ENCODE peak calls at places on chromosomes 6 and 20, in four cellular contexts. Z is stomach, P is A549, O is OCI-LY7. G is an unnamed sample.

GRCh38 chr6:105005446-105005845 is 48.5 kb downstream of the LIN28B start:
- DNase-seq in O (no peak), P (no peak), Z (no peak), G (no peak)

GRCh38 chr20:17541996-17542395 is 10.8 kb upstream of the BFSP1 start:
- DNase-seq in Z (no peak), O (no peak), P (no peak), G (no peak)

GRCh38 chr20:43959079-43959919 is 44.6 kb downstream of the TOX2 start:
- DNase-seq in P (no peak), O (peak; percentile 20), Z (no peak), G (no peak)

GRCh38 chr20:44247676-44248419 is 740 bp downstream of the GDAP1L1 start:
- DNase-seq in P (peak; percentile 56), O (no peak), Z (no peak), G (peak; percentile 43)

GRCh38 chr6:127547909-127548649 is 28.9 kb upstream of the C6orf58 start:
- DNase-seq in Z (no peak), P (no peak), O (no peak), G (peak; percentile 30)

GRCh38 chr6:167225903-167226508 is 65.1 kb upstream of the UNC93A start:
- DNase-seq in P (no peak), Z (no peak), O (no peak), G (no peak)

GRCh38 chr6:27668442-27669275 is 195.8 kb upstream of the ZNF184 start:
- DNase-seq in Z (no peak), P (no peak), O (peak; percentile 30), G (peak; percentile 75)

GRCh38 chr20:49386848-49387605 is 95.4 kb downstream of the KCNB1 start:
- DNase-seq in O (no peak), P (no peak), Z (no peak), G (no peak)

GRCh38 chr6:105748737-105749161 is 337.4 kb upstream of the PRDM1 start:
- DNase-seq in O (no peak), Z (no peak), P (no peak), G (no peak)

GRCh38 chr20:51121901-51122412 is 99.0 kb upstream of the KCNG1 start:
- DNase-seq in P (peak; percentile 49), O (no peak), Z (no peak), G (peak; percentile 89)

GRCh38 chr6:26507658-26508057 is 7.6 kb downstream of the BTN1A1 start:
- DNase-seq in P (no peak), Z (no peak), O (no peak), G (no peak)

GRCh38 chr20:22160254-22160653 is 424.1 kb downstream of the FOXA2 start:
- DNase-seq in P (no peak), O (no peak), Z (no peak), G (no peak)

GRCh38 chr6:153485072-153485471 is 354.0 kb upstream of the RGS17 start:
- DNase-seq in O (no peak), P (no peak), Z (no peak), G (no peak)

GRCh38 chr20:35232575-35232974 is 6.1 kb downstream of the MMP24 start:
- DNase-seq in P (no peak), Z (no peak), O (no peak), G (no peak)

GRCh38 chr6:5215181-5215580 is 45.6 kb downstream of the LYRM4 start:
- DNase-seq in O (no peak), Z (no peak), P (no peak), G (no peak)

GRCh38 chr6:98836962-98837944 is 2.9 kb downstream of the POU3F2 start:
- DNase-seq in O (no peak), Z (no peak), P (no peak), G (no peak)

GRCh38 chr20:19713851-19714716 is 44.0 kb upstream of the RIN2 start:
- DNase-seq in P (no peak), O (no peak), Z (no peak), G (no peak)

GRCh38 chr6:15530411-15530810 is 132.4 kb downstream of the DTNBP1 start:
- DNase-seq in O (no peak), Z (no peak), P (no peak), G (no peak)

GRCh38 chr6:15527838-15528617 is 134.8 kb downstream of the DTNBP1 start:
- DNase-seq in Z (no peak), P (no peak), O (no peak), G (no peak)

GRCh38 chr6:15531973-15532372 is 130.9 kb downstream of the DTNBP1 start:
- DNase-seq in P (no peak), O (no peak), Z (no peak), G (no peak)

GRCh38 chr6:15526129-15526764 is 136.6 kb downstream of the DTNBP1 start:
- DNase-seq in P (no peak), Z (no peak), O (no peak), G (no peak)

GRCh38 chr6:15528870-15529269 is 134.0 kb downstream of the DTNBP1 start:
- DNase-seq in P (no peak), Z (no peak), O (no peak), G (no peak)
- H3K4me1 ChIP-seq in P (no peaks in the 10 kb centered on the region), Z (no peaks in the 10 kb centered on the region), O (no peaks in the 10 kb centered on the region), G (no peaks in the 10 kb centered on the region)

DNA sequence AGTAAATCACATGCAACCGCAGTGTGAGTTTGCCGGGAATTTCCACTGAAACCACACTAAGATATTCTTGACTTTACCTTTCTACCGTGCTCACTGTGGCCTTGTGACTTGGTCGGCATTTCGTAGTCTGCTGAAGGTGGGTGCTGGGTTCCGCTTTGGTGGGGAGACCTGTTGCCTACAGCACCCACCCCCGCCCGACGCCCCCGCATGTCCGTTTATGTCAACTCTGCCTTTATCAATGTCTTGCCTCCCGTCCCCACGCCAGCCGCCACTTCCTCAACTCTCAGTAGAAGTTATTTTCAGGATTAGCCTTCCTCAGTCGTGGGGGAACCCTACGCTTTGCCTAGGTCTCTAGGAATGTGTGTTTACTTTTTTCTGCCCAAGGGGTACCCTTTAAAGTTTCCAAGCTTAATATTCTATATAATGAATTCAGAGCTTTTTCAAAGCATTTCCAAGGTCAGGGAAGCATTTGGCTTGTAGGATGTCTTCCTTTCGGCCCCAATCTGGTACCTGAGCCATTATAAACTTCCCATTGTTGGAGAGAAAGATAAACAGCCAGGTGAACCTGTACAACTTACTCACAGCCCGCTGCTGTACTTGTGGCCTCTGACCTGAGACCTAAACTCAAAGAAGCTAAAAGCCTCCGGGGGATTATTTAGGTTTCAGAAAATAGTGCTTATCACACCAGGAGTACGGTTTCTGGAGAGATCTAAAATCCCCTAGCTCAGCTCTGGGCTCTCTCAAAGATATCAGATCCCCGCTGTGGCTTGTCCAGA is 54.2 kb downstream of the TBC1D7 start:
- DNase-seq in O (no peak), Z (peak; percentile 31), P (no peak), G (no peak)
- H3K4me1 ChIP-seq in O (peaks cover 62% of the 10 kb centered on the region), Z (peaks cover 21% of the 10 kb centered on the region), P (peaks cover 4% of the 10 kb centered on the region), G (peaks cover 9% of the 10 kb centered on the region)

GRCh38 chr20:64130876-64131275 is 23.5 kb upstream of the NPBWR2 start:
- DNase-seq in Z (no peak), O (no peak), P (no peak), G (no peak)
- H3K4me1 ChIP-seq in Z (no peaks in the 10 kb centered on the region), O (no peaks in the 10 kb centered on the region), P (no peaks in the 10 kb centered on the region), G (no peaks in the 10 kb centered on the region)

GRCh38 chr6:4031442-4031841 is 47.5 kb downstream of the FAM217A start:
- DNase-seq in Z (no peak), P (no peak), O (no peak), G (no peak)

GRCh38 chr6:4028051-4028450 is 50.9 kb downstream of the FAM217A start:
- DNase-seq in P (no peak), O (no peak), Z (no peak), G (no peak)

GRCh38 chr6:4030672-4031071 is 48.3 kb downstream of the FAM217A start:
- DNase-seq in Z (no peak), O (peak; percentile 31), P (no peak), G (no peak)

GRCh38 chr6:4036581-4036980 is 42.4 kb downstream of the FAM217A start:
- DNase-seq in O (no peak), P (no peak), Z (no peak), G (no peak)

GRCh38 chr6:4032475-4032874 is 46.5 kb downstream of the FAM217A start:
- DNase-seq in Z (no peak), P (no peak), O (no peak), G (no peak)
- H3K4me1 ChIP-seq in Z (peaks cover 88% of the 10 kb centered on the region), P (no peaks in the 10 kb centered on the region), O (peaks cover 12% of the 10 kb centered on the region), G (no peaks in the 10 kb centered on the region)

GRCh38 chr6:71388846-71389543 is 100.4 kb downstream of the OGFRL1 start:
- DNase-seq in O (no peak), P (no peak), Z (no peak), G (no peak)
- H3K4me1 ChIP-seq in O (no peaks in the 10 kb centered on the region), P (peaks cover 99% of the 10 kb centered on the region), Z (peaks cover 63% of the 10 kb centered on the region), G (peaks cover 61% of the 10 kb centered on the region)

GRCh38 chr6:141107562-141108160 is 1025.1 kb upstream of the GJE1 start:
- DNase-seq in O (no peak), P (no peak), Z (no peak), G (peak; percentile 42)

GRCh38 chr6:141103246-141103645 is 1029.5 kb upstream of the GJE1 start:
- DNase-seq in O (no peak), Z (no peak), P (no peak), G (no peak)

GRCh38 chr6:141110486-141110885 is 1022.2 kb upstream of the GJE1 start:
- DNase-seq in P (no peak), O (no peak), Z (no peak), G (no peak)

GRCh38 chr6:141105481-141105880 is 1027.2 kb upstream of the GJE1 start:
- DNase-seq in P (no peak), O (no peak), Z (no peak), G (no peak)
- H3K4me1 ChIP-seq in P (no peaks in the 10 kb centered on the region), O (no peaks in the 10 kb centered on the region), Z (no peaks in the 10 kb centered on the region), G (peaks cover 6% of the 10 kb centered on the region)